ENCODE peak calls at places on chromosomes 13 and 19, in ten cellular contexts. M is activated CD4-positive, alpha-beta T cell treated with anti-CD3 and anti-CD28 coated beads, Interleukin-2, amount 50 U/mL, for 1 hour; K is stimulated activated CD4-positive, alpha-beta T cell treated with anti-CD3 and anti-CD28 coated beads, Interleukin-2, amount 100 ng/mL, for 4 hours; H is HT-29; G is ELR; D is left cardiac atrium; O is aorta; T is DND-41; Y is activated naive CD4-positive, alpha-beta T cell treated with Interleukin-2 at 50 U/mL for 16 hours; J is A549. E is an unnamed sample.

GRCh38 chr13:100381595-100382224 is 206.9 kb downstream of the GGACT start:
- DNase-seq in M (no peak), K (no peak), H (no peak), G (no peak), D (no peak), O (no peak), T (no peak), Y (no peak), J (no peak), E (no peak)

GRCh38 chr13:60175571-60175970 is 11.8 kb upstream of the DIAPH3 start:
- DNase-seq in M (no peak), K (no peak), H (no peak), G (no peak), D (no peak), O (no peak), T (no peak), Y (no peak), J (no peak), E (no peak)

GRCh38 chr13:44147222-44147621 is 226.4 kb upstream of the SERP2 start:
- DNase-seq in M (no peak), K (no peak), H (no peak), G (no peak), D (no peak), O (no peak), T (no peak), Y (no peak), J (no peak), E (no peak)

GRCh38 chr13:98445340-98446233 is 131.3 kb downstream of the STK24 start:
- DNase-seq in M (peak), K (peak), H (peak), G (peak), D (peak), O (peak), T (peak), Y (peak), J (peak), E (no peak)

GRCh38 chr19:15810335-15810734 is 5.1 kb downstream of the OR10H1 start:
- DNase-seq in M (no peak), K (no peak), H (peak), G (peak), D (no peak), O (no peak), T (no peak), Y (no peak), J (peak), E (no peak)

GRCh38 chr13:40445557-40445990 is 220.9 kb downstream of the FOXO1 start:
- DNase-seq in M (no peak), K (no peak), H (no peak), G (peak), D (peak), O (no peak), T (no peak), Y (peak), J (no peak), E (no peak)

GRCh38 chr19:14337510-14337909 is 43.7 kb upstream of the ADGRE5 start:
- DNase-seq in M (peak), K (no peak), H (peak), G (peak), D (peak), O (no peak), T (peak), Y (peak), J (peak), E (no peak)

GRCh38 chr19:33859016-33859415 is 62.3 kb downstream of the KCTD15 start:
- DNase-seq in M (no peak), K (no peak), H (no peak), G (no peak), D (no peak), O (no peak), T (no peak), Y (no peak), J (no peak), E (no peak)

GRCh38 chr19:44814517-44814916 is 5.6 kb downstream of the BCAM start:
- DNase-seq in M (no peak), K (no peak), H (no peak), G (no peak), D (no peak), O (no peak), T (no peak), Y (no peak), J (no peak), E (no peak)

GRCh38 chr13:79451500-79451962 is 29.4 kb upstream of the NDFIP2 start:
- DNase-seq in M (peak), K (peak), H (peak), G (peak), D (no peak), O (no peak), T (peak), Y (peak), J (peak), E (no peak)